ENCODE peak calls at places on chromosomes 12 and 14, in five cellular contexts. B is A549, T is pancreas, R is tibial nerve, X is lower lobe of right lung. O is an unnamed sample. For H3K4me1, the result is how much of the 10 kb centered on the place peaks cover.

GRCh38 chr14:60233891-60234290 is 15.1 kb upstream of the PPM1A start:
- DNase-seq in B (no peak), T (no peak), R (no peak), X (no peak), O (no peak)

GRCh38 chr12:2194571-2194970 is 141.8 kb downstream of the CACNA1C start:
- DNase-seq in B (no peak), T (no peak), R (no peak), X (no peak), O (no peak)

GRCh38 chr14:65637780-65638179 is 225.2 kb downstream of the FUT8 start:
- DNase-seq in B (no peak), T (no peak), R (no peak), X (no peak), O (peak)

GRCh38 chr12:49256274-49256637 is 8.6 kb upstream of the TUBA1C start:
- DNase-seq in B (no peak), T (no peak), R (no peak), X (no peak), O (no peak)

GRCh38 chr14:89720076-89720687 is 234.3 kb downstream of the EFCAB11 start:
- DNase-seq in B (no peak), T (no peak), R (no peak), X (no peak), O (no peak)

GRCh38 chr12:94659531-94659930 is 9.2 kb upstream of the TMCC3 start:
- DNase-seq in B (no peak), T (no peak), R (no peak), X (no peak), O (no peak)

GRCh38 chr12:122227341-122227740 is 1.5 kb upstream of the DIABLO start:
- DNase-seq in B (no peak), T (no peak), R (no peak), X (peak), O (no peak)

GRCh38 chr14:41423503-41423902 is 183.2 kb upstream of the LRFN5 start:
- DNase-seq in B (no peak), T (no peak), R (no peak), X (no peak), O (no peak)

GRCh38 chr12:54725233-54725843 is 77.2 kb upstream of the DCD start:
- DNase-seq in B (peak), T (no peak), R (no peak), X (no peak), O (no peak)

GRCh38 chr12:29223936-29224921 is 75.2 kb downstream of the FAR2 start:
- DNase-seq in B (no peak), T (no peak), R (no peak), X (no peak), O (no peak)

GRCh38 chr14:103624860-103625259 is 4.2 kb upstream of the KLC1 start:
- DNase-seq in B (peak), T (peak), R (peak), X (peak), O (peak)
- H3K4me3 ChIP-seq in B (no peak), T (no peak), R (no peak), X (peak), O (no peak)

GRCh38 chr14:103530390-103530789 is 1.4 kb downstream of the TRMT61A start:
- DNase-seq in B (no peak), T (peak), R (no peak), X (no peak), O (peak)
- H3K27ac ChIP-seq in B (no peak), T (no peak), R (no peak), X (no peak), O (no peak)

GRCh38 chr12:56676851-56677601 is 11.1 kb downstream of the PTGES3 start:
- DNase-seq in B (no peak), T (no peak), R (no peak), X (no peak), O (no peak)
- H3K4me1 ChIP-seq in B (half or more), T (under half), R (under half), X (under half), O (under half)

DNA sequence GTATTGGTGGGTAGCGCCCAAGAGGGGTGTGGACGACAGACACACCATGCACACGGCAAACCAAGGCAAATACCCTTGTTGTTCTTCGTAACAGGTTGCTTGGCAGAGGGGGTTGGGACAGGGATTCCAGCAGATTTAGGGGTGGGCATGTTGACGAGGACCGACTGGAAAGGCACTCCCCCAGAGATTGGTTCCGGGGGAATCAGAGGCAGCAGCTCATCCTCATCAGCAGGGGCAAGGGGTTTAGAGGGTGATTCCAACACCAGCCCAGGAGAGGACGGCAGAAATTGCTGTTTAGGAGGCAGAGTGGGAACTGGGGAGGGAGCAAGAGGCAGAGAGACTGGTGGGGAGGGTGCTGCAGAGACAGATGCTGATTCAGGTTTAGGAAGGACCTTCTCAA is 9.3 kb downstream of the NACA start:
- DNase-seq in B (no peak), T (no peak), R (no peak), X (no peak), O (no peak)
- H3K4me3 ChIP-seq in B (no peak), T (no peak), R (no peak), X (no peak), O (no peak)

GRCh38 chr12:31324845-31325523 is 966 bp downstream of the SINHCAF start:
- DNase-seq in B (peak), T (peak), R (peak), X (peak), O (peak)
- H3K27ac ChIP-seq in B (peak), T (peak), R (peak), X (peak), O (peak)

GRCh38 chr14:35341454-35342159 is 49.4 kb downstream of the PSMA6 start:
- DNase-seq in B (peak), T (peak), R (peak), X (peak), O (peak)
- H3K4me1 ChIP-seq in B (under half), T (under half), R (under half), X (half or more), O (under half)